ENCODE peak calls at places on chromosomes 12 and 14, in nine cellular contexts. One of them, this sample, is unnamed.

GRCh38 chr12:93468008-93468371 is 676 bp downstream of the MRPL42 start:
- DNase-seq in upper lobe of left lung: no peak
- DNase-seq in upper lobe of right lung: no peak
- DNase-seq in heart right ventricle: no peak
- DNase-seq in heart left ventricle: no peak
- DNase-seq in tibial artery: no peak
- DNase-seq in psoas muscle: no peak
- DNase-seq in OCI-LY7: peak; percentile 18
- DNase-seq in HCT116: no peak
- DNase-seq in this sample: no peak

GRCh38 chr14:95498622-95499353 is 17.7 kb downstream of the SYNE3 start:
- DNase-seq in upper lobe of left lung: no peak
- DNase-seq in upper lobe of right lung: no peak
- DNase-seq in heart right ventricle: no peak
- DNase-seq in heart left ventricle: no peak
- DNase-seq in tibial artery: peak; percentile 78
- DNase-seq in psoas muscle: no peak
- DNase-seq in OCI-LY7: no peak
- DNase-seq in HCT116: no peak
- DNase-seq in this sample: no peak

GRCh38 chr12:60174476-60174875 is 578.6 kb downstream of the SLC16A7 start:
- DNase-seq in upper lobe of left lung: no peak
- DNase-seq in upper lobe of right lung: no peak
- DNase-seq in heart right ventricle: no peak
- DNase-seq in heart left ventricle: no peak
- DNase-seq in tibial artery: no peak
- DNase-seq in psoas muscle: no peak
- DNase-seq in OCI-LY7: no peak
- DNase-seq in HCT116: no peak
- DNase-seq in this sample: no peak

GRCh38 chr12:19778111-19778688 is 338.9 kb downstream of the AEBP2 start:
- DNase-seq in upper lobe of left lung: no peak
- DNase-seq in upper lobe of right lung: no peak
- DNase-seq in heart right ventricle: no peak
- DNase-seq in heart left ventricle: no peak
- DNase-seq in tibial artery: no peak
- DNase-seq in psoas muscle: no peak
- DNase-seq in OCI-LY7: no peak
- DNase-seq in HCT116: no peak
- DNase-seq in this sample: no peak

GRCh38 chr12:89051065-89051677 is 301.1 kb downstream of the DUSP6 start:
- DNase-seq in upper lobe of left lung: no peak
- DNase-seq in upper lobe of right lung: no peak
- DNase-seq in heart right ventricle: peak; percentile 44
- DNase-seq in heart left ventricle: no peak
- DNase-seq in tibial artery: no peak
- DNase-seq in psoas muscle: no peak
- DNase-seq in OCI-LY7: peak; percentile 47
- DNase-seq in HCT116: peak; percentile 70
- DNase-seq in this sample: no peak

GRCh38 chr12:101823891-101824290 is 6.9 kb downstream of the GNPTAB start:
- DNase-seq in upper lobe of left lung: peak; percentile 78
- DNase-seq in upper lobe of right lung: no peak
- DNase-seq in heart right ventricle: peak; percentile 74
- DNase-seq in heart left ventricle: no peak
- DNase-seq in tibial artery: no peak
- DNase-seq in psoas muscle: peak; percentile 23
- DNase-seq in OCI-LY7: peak; percentile 93
- DNase-seq in HCT116: peak; percentile 33
- DNase-seq in this sample: peak; percentile 29

GRCh38 chr12:27866382-27867101 is 86.5 kb upstream of the MANSC4 start:
- DNase-seq in upper lobe of left lung: no peak
- DNase-seq in upper lobe of right lung: no peak
- DNase-seq in heart right ventricle: no peak
- DNase-seq in heart left ventricle: no peak
- DNase-seq in tibial artery: no peak
- DNase-seq in psoas muscle: no peak
- DNase-seq in OCI-LY7: no peak
- DNase-seq in HCT116: no peak
- DNase-seq in this sample: no peak

GRCh38 chr14:67940894-67941455 is 121.4 kb downstream of the RAD51B start:
- DNase-seq in upper lobe of left lung: no peak
- DNase-seq in upper lobe of right lung: no peak
- DNase-seq in heart right ventricle: peak; percentile 13
- DNase-seq in heart left ventricle: no peak
- DNase-seq in tibial artery: peak; percentile 71
- DNase-seq in psoas muscle: no peak
- DNase-seq in OCI-LY7: no peak
- DNase-seq in HCT116: no peak
- DNase-seq in this sample: no peak

GRCh38 chr12:31492599-31493196 is 98.2 kb downstream of the DENND5B start:
- DNase-seq in upper lobe of left lung: no peak
- DNase-seq in upper lobe of right lung: no peak
- DNase-seq in heart right ventricle: no peak
- DNase-seq in heart left ventricle: no peak
- DNase-seq in tibial artery: no peak
- DNase-seq in psoas muscle: no peak
- DNase-seq in OCI-LY7: no peak
- DNase-seq in HCT116: no peak
- DNase-seq in this sample: no peak
- H3K4me3 ChIP-seq in upper lobe of left lung: no peak overlapping the region
- H3K4me3 ChIP-seq in upper lobe of right lung: no peak overlapping the region
- H3K4me3 ChIP-seq in heart right ventricle: no peak overlapping the region
- H3K4me3 ChIP-seq in heart left ventricle: no peak overlapping the region
- H3K4me3 ChIP-seq in tibial artery: no peak overlapping the region
- H3K4me3 ChIP-seq in psoas muscle: no peak overlapping the region
- H3K4me3 ChIP-seq in OCI-LY7: no peak overlapping the region
- H3K4me3 ChIP-seq in HCT116: no peak overlapping the region
- H3K4me3 ChIP-seq in this sample: no peak overlapping the region

GRCh38 chr14:91021115-91021514 is 39.3 kb downstream of the RPS6KA5 start:
- DNase-seq in upper lobe of left lung: no peak
- DNase-seq in upper lobe of right lung: no peak
- DNase-seq in heart right ventricle: no peak
- DNase-seq in heart left ventricle: no peak
- DNase-seq in tibial artery: no peak
- DNase-seq in psoas muscle: no peak
- DNase-seq in OCI-LY7: no peak
- DNase-seq in HCT116: no peak
- DNase-seq in this sample: no peak
- H3K27ac ChIP-seq in upper lobe of left lung: peak overlapping the region; percentile 72
- H3K27ac ChIP-seq in upper lobe of right lung: no peak overlapping the region
- H3K27ac ChIP-seq in heart right ventricle: no peak overlapping the region
- H3K27ac ChIP-seq in heart left ventricle: no peak overlapping the region
- H3K27ac ChIP-seq in tibial artery: no peak overlapping the region
- H3K27ac ChIP-seq in psoas muscle: no peak overlapping the region
- H3K27ac ChIP-seq in OCI-LY7: no peak overlapping the region
- H3K27ac ChIP-seq in HCT116: no peak overlapping the region
- H3K27ac ChIP-seq in this sample: no peak overlapping the region

GRCh38 chr14:100693877-100694578 is 32.7 kb upstream of the DLK1 start:
- DNase-seq in upper lobe of left lung: no peak
- DNase-seq in upper lobe of right lung: no peak
- DNase-seq in heart right ventricle: no peak
- DNase-seq in heart left ventricle: no peak
- DNase-seq in tibial artery: no peak
- DNase-seq in psoas muscle: no peak
- DNase-seq in OCI-LY7: no peak
- DNase-seq in HCT116: no peak
- DNase-seq in this sample: no peak

GRCh38 chr14:100694579-100695422 is 31.9 kb upstream of the DLK1 start:
- DNase-seq in upper lobe of left lung: no peak
- DNase-seq in upper lobe of right lung: no peak
- DNase-seq in heart right ventricle: no peak
- DNase-seq in heart left ventricle: no peak
- DNase-seq in tibial artery: no peak
- DNase-seq in psoas muscle: no peak
- DNase-seq in OCI-LY7: no peak
- DNase-seq in HCT116: no peak
- DNase-seq in this sample: no peak

GRCh38 chr14:100691395-100692025 is 35.2 kb upstream of the DLK1 start:
- DNase-seq in upper lobe of left lung: peak; percentile 74
- DNase-seq in upper lobe of right lung: no peak
- DNase-seq in heart right ventricle: no peak
- DNase-seq in heart left ventricle: no peak
- DNase-seq in tibial artery: no peak
- DNase-seq in psoas muscle: no peak
- DNase-seq in OCI-LY7: no peak
- DNase-seq in HCT116: no peak
- DNase-seq in this sample: no peak

GRCh38 chr14:100692256-100692655 is 34.4 kb upstream of the DLK1 start:
- DNase-seq in upper lobe of left lung: no peak
- DNase-seq in upper lobe of right lung: no peak
- DNase-seq in heart right ventricle: no peak
- DNase-seq in heart left ventricle: no peak
- DNase-seq in tibial artery: no peak
- DNase-seq in psoas muscle: no peak
- DNase-seq in OCI-LY7: no peak
- DNase-seq in HCT116: no peak
- DNase-seq in this sample: no peak

GRCh38 chr14:100692859-100693558 is 33.7 kb upstream of the DLK1 start:
- DNase-seq in upper lobe of left lung: peak; percentile 70
- DNase-seq in upper lobe of right lung: peak; percentile 77
- DNase-seq in heart right ventricle: no peak
- DNase-seq in heart left ventricle: no peak
- DNase-seq in tibial artery: no peak
- DNase-seq in psoas muscle: no peak
- DNase-seq in OCI-LY7: no peak
- DNase-seq in HCT116: peak; percentile 91
- DNase-seq in this sample: no peak
- H3K4me3 ChIP-seq in upper lobe of left lung: no peak overlapping the region
- H3K4me3 ChIP-seq in upper lobe of right lung: no peak overlapping the region
- H3K4me3 ChIP-seq in heart right ventricle: no peak overlapping the region
- H3K4me3 ChIP-seq in heart left ventricle: no peak overlapping the region
- H3K4me3 ChIP-seq in tibial artery: no peak overlapping the region
- H3K4me3 ChIP-seq in psoas muscle: no peak overlapping the region
- H3K4me3 ChIP-seq in OCI-LY7: no peak overlapping the region
- H3K4me3 ChIP-seq in HCT116: peak overlapping the region; percentile 57
- H3K4me3 ChIP-seq in this sample: no peak overlapping the region

DNA sequence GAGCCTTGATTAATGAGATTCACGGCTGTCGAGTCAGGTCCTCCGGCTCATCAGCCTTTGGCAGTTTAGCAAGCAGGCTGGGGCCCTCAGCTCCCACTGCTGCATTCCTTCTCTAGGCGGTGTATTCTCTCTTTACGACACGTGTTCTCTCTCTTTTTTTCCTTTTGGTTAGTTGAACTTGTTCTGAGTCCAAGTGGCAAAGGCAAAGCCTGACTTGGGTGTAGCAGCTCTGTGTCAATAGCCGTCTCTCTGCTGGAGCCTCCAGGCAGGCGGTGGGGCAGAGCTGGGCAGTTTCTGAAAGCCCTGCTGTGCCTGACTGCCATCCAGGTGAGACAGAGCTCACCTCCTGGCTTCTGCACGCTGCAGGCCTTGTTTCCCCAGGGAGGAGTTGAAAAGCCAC is 46.6 kb downstream of the SUSD6 start:
- DNase-seq in upper lobe of left lung: peak; percentile 82
- DNase-seq in upper lobe of right lung: peak; percentile 79
- DNase-seq in heart right ventricle: no peak
- DNase-seq in heart left ventricle: no peak
- DNase-seq in tibial artery: no peak
- DNase-seq in psoas muscle: no peak
- DNase-seq in OCI-LY7: no peak
- DNase-seq in HCT116: no peak
- DNase-seq in this sample: no peak
- H3K27ac ChIP-seq in upper lobe of left lung: peak overlapping the region; percentile 71
- H3K27ac ChIP-seq in upper lobe of right lung: peak overlapping the region; percentile 65
- H3K27ac ChIP-seq in heart right ventricle: peak overlapping the region; percentile 62
- H3K27ac ChIP-seq in heart left ventricle: peak overlapping the region; percentile 42
- H3K27ac ChIP-seq in tibial artery: peak overlapping the region; percentile 33
- H3K27ac ChIP-seq in psoas muscle: peak overlapping the region; percentile 27
- H3K27ac ChIP-seq in OCI-LY7: no peak overlapping the region
- H3K27ac ChIP-seq in HCT116: peak overlapping the region; percentile 48
- H3K27ac ChIP-seq in this sample: no peak overlapping the region

This sample was measured in effector memory CD4-positive, alpha-beta T cell.